ENCODE peak calls at places on chromosomes 1 and 21, in six cellular contexts. O is Panc1; S is Right ventricle myocardium inferior; Z is heart right ventricle; Q is activated CD8-positive, alpha-beta T cell treated with anti-CD3 and anti-CD28 coated beads, Interleukin-2, amount 10 ng/mL, durations not matched to agents 7 days and 5 days; B is heart left ventricle. X is an unnamed sample.

GRCh38 chr21:35942211-35943144 is 117.8 kb downstream of the SETD4 start:
- ATAC-seq in B (no peak), Q (no peak), S (no peak), Z (no peak), O (no peak), X (no peak)

GRCh38 chr1:52059326-52059725 is 3.2 kb downstream of the BTF3L4 start:
- ATAC-seq in S (no peak), B (no peak), Z (no peak), Q (no peak), O (no peak), X (no peak)

GRCh38 chr1:246961939-246962373 is 30.2 kb upstream of the AHCTF1 start:
- ATAC-seq in O (no peak), B (peak), Z (peak), Q (no peak), S (peak), X (peak)

GRCh38 chr21:45724994-45725843 is 81.7 kb downstream of the PCBP3 start:
- ATAC-seq in O (no peak), Q (no peak), Z (no peak), S (no peak), B (peak), X (no peak)

GRCh38 chr1:227885648-227886502 is 61.9 kb downstream of the WNT9A start:
- ATAC-seq in S (peak), O (peak), B (peak), Q (no peak), Z (peak), X (no peak)

GRCh38 chr1:212607206-212607923 is 1.2 kb upstream of the ATF3 start:
- ATAC-seq in B (no peak), Q (no peak), S (no peak), Z (no peak), O (no peak), X (no peak)

GRCh38 chr1:173208868-173209267 is 1.7 kb upstream of the TNFSF4 start:
- ATAC-seq in O (no peak), S (no peak), Z (no peak), Q (no peak), B (no peak), X (no peak)

GRCh38 chr1:22816063-22816775 is 105.6 kb downstream of the EPHB2 start:
- ATAC-seq in O (peak), B (peak), Q (no peak), S (no peak), Z (no peak), X (no peak)

GRCh38 chr1:56551691-56552090 is 27.7 kb downstream of the PLPP3 start:
- ATAC-seq in B (no peak), Z (no peak), Q (no peak), O (no peak), S (peak), X (no peak)

GRCh38 chr1:47738560-47739182 is 258.5 kb downstream of the TRABD2B start:
- ATAC-seq in O (peak), Z (peak), S (peak), B (peak), Q (no peak), X (peak)

GRCh38 chr1:87530042-87530441 is 201.4 kb downstream of the LMO4 start:
- ATAC-seq in O (no peak), B (no peak), S (no peak), Z (no peak), Q (no peak), X (no peak)

GRCh38 chr1:207861442-207862177 is 49.3 kb downstream of the CD34 start:
- ATAC-seq in B (no peak), S (no peak), Z (no peak), Q (peak), O (no peak), X (no peak)

GRCh38 chr1:46757256-46757955 is 38.5 kb upstream of the EFCAB14 start:
- ATAC-seq in B (no peak), Q (no peak), Z (no peak), S (no peak), O (no peak), X (no peak)

GRCh38 chr1:228913649-228914048 is 178.4 kb downstream of the RHOU start:
- ATAC-seq in S (no peak), Q (no peak), Z (no peak), O (no peak), B (no peak), X (no peak)

GRCh38 chr1:15152318-15153183 is 996 bp upstream of the TMEM51 start:
- ATAC-seq in B (peak), O (peak), S (peak), Z (peak), Q (no peak), X (peak)

GRCh38 chr1:65997693-65998092 is 205.0 kb downstream of the PDE4B start:
- ATAC-seq in S (no peak), Z (no peak), Q (no peak), B (no peak), O (no peak), X (no peak)

GRCh38 chr1:3707298-3707938 is 44.8 kb upstream of the CCDC27 start:
- ATAC-seq in Q (no peak), B (no peak), S (no peak), Z (no peak), O (no peak), X (no peak)

GRCh38 chr21:34936299-34936698 is 112.8 kb downstream of the RUNX1 start:
- ATAC-seq in Z (no peak), S (no peak), O (no peak), B (no peak), Q (no peak), X (no peak)

GRCh38 chr1:201311356-201312011 is 28.2 kb downstream of the PKP1 start:
- ATAC-seq in O (no peak), Z (no peak), S (no peak), Q (peak), B (no peak), X (no peak)

GRCh38 chr21:31133243-31133830 is 95.1 kb upstream of the KRTAP19-8 start:
- ATAC-seq in B (no peak), Z (no peak), S (no peak), Q (peak), O (no peak), X (no peak)

GRCh38 chr21:45410865-45411809 is 6.2 kb downstream of the COL18A1 start:
- ATAC-seq in Q (no peak), S (peak), O (peak), Z (peak), B (peak), X (no peak)

GRCh38 chr1:67729872-67730271 is 44.9 kb downstream of the GADD45A start:
- ATAC-seq in B (no peak), O (no peak), Z (no peak), Q (no peak), S (no peak), X (no peak)

GRCh38 chr1:51871351-51871975 is 7.1 kb downstream of the NRDC start:
- ATAC-seq in Z (no peak), B (no peak), O (no peak), Q (no peak), S (no peak), X (no peak)

GRCh38 chr1:232383455-232384074 is 246.4 kb downstream of the SIPA1L2 start:
- ATAC-seq in S (no peak), Z (no peak), O (no peak), B (no peak), Q (no peak), X (no peak)

GRCh38 chr1:72917920-72918319 is 635.6 kb upstream of the NEGR1 start:
- ATAC-seq in O (no peak), Z (no peak), B (no peak), Q (no peak), S (no peak), X (no peak)

GRCh38 chr21:36852864-36853263 is 113.6 kb downstream of the HLCS start:
- ATAC-seq in B (no peak), S (no peak), O (no peak), Q (no peak), Z (no peak), X (no peak)

GRCh38 chr1:169381162-169381561 is 13.2 kb downstream of the BLZF1 start:
- ATAC-seq in O (no peak), Q (no peak), S (no peak), B (no peak), Z (no peak), X (no peak)

GRCh38 chr1:211490038-211490678 is 1.8 kb downstream of the RD3 start:
- ATAC-seq in S (no peak), B (no peak), Z (no peak), O (no peak), Q (no peak), X (no peak)

GRCh38 chr1:105416246-105416645 is 1640.2 kb upstream of the PRMT6 start:
- ATAC-seq in Q (no peak), B (no peak), Z (no peak), S (no peak), O (no peak), X (no peak)

GRCh38 chr1:240562111-240562590 is 49.8 kb downstream of the GREM2 start:
- ATAC-seq in B (no peak), S (no peak), Z (no peak), O (no peak), Q (no peak), X (no peak)

GRCh38 chr1:183282101-183282855 is 96.2 kb downstream of the LAMC2 start:
- ATAC-seq in Q (no peak), Z (peak), B (peak), O (no peak), S (no peak), X (peak)

GRCh38 chr1:5938068-5938740 is 54.0 kb downstream of the NPHP4 start:
- ATAC-seq in Z (no peak), B (no peak), S (no peak), O (no peak), Q (no peak), X (no peak)

GRCh38 chr1:10637833-10638558 is 158.4 kb downstream of the CASZ1 start:
- ATAC-seq in O (no peak), S (no peak), B (no peak), Q (peak), Z (no peak), X (no peak)

GRCh38 chr1:50427086-50427817 is 4.0 kb upstream of the DMRTA2 start:
- ATAC-seq in S (no peak), O (no peak), Q (no peak), Z (no peak), B (no peak), X (no peak)

GRCh38 chr21:44199448-44199847 is 41.3 kb downstream of the ICOSLG start:
- ATAC-seq in S (no peak), Z (no peak), Q (no peak), B (no peak), O (no peak), X (no peak)

X was measured in gastroesophageal sphincter.